ENCODE peak calls at places on chromosomes 1 and 21, in eight cellular contexts. R, L, N, E, P, Z, D and S are unnamed samples.

GRCh38 chr21:44898011-44898493 is 22.6 kb downstream of the ITGB2 start:
- DNase-seq in R (no peak), N (no peak), L (no peak), E (no peak), P (no peak), Z (no peak), D (no peak), S (no peak)

GRCh38 chr21:15875286-15875685 is 145.5 kb downstream of the USP25 start:
- DNase-seq in Z (no peak), E (no peak), R (no peak), D (no peak), P (no peak), N (no peak), L (no peak), S (no peak)

GRCh38 chr1:27138927-27139326 is 16.0 kb downstream of the SLC9A1 start:
- DNase-seq in N (no peak), P (no peak), D (no peak), L (no peak), Z (no peak), E (no peak), R (no peak), S (no peak)

GRCh38 chr1:246769306-246769705 is 45.1 kb downstream of the SCCPDH start:
- DNase-seq in R (no peak), Z (no peak), N (no peak), D (no peak), E (no peak), P (no peak), L (peak; percentile 5), S (no peak)

GRCh38 chr1:171655215-171656116 is 3.0 kb upstream of the MYOC start:
- DNase-seq in P (peak; percentile 78), L (peak; percentile 73), Z (peak; percentile 50), E (no peak), N (no peak), D (peak; percentile 45), R (peak; percentile 65), S (peak; percentile 61)

GRCh38 chr1:77832889-77833288 is 53.4 kb downstream of the MIGA1 start:
- DNase-seq in R (no peak), L (peak; percentile 96), Z (no peak), N (no peak), E (no peak), D (no peak), P (no peak), S (no peak)

GRCh38 chr1:198162091-198162767 is 5.4 kb downstream of the NEK7 start:
- DNase-seq in L (no peak), N (no peak), D (no peak), R (no peak), E (no peak), P (no peak), Z (no peak), S (no peak)

GRCh38 chr1:57788333-57788732 is 364.5 kb upstream of the DAB1 start:
- DNase-seq in P (no peak), D (no peak), E (no peak), Z (no peak), L (peak; percentile 46), N (no peak), R (no peak), S (no peak)

GRCh38 chr1:210790196-210790595 is 343.8 kb downstream of the KCNH1 start:
- DNase-seq in P (no peak), R (no peak), Z (no peak), N (no peak), E (no peak), D (no peak), L (no peak), S (no peak)

GRCh38 chr21:41921089-41921819 is 32.6 kb downstream of the C2CD2 start:
- DNase-seq in Z (no peak), D (no peak), N (no peak), R (no peak), E (peak; percentile 76), P (no peak), L (no peak), S (no peak)

GRCh38 chr1:111786669-111787207 is 31.0 kb downstream of the DDX20 start:
- DNase-seq in E (no peak), N (no peak), L (no peak), D (no peak), R (no peak), Z (no peak), P (no peak), S (no peak)

GRCh38 chr1:228723287-228723686 is 12.0 kb upstream of the RHOU start:
- DNase-seq in P (no peak), N (no peak), L (no peak), Z (no peak), E (no peak), D (no peak), R (no peak), S (no peak)

GRCh38 chr1:112461200-112461871 is 47.4 kb upstream of the WNT2B start:
- DNase-seq in P (no peak), Z (no peak), E (no peak), N (peak; percentile 87), D (no peak), R (no peak), L (no peak), S (no peak)

GRCh38 chr1:147599362-147600118 is 58.2 kb downstream of the BCL9 start:
- DNase-seq in P (peak; percentile 99), E (peak; percentile 94), Z (peak; percentile 98), D (peak; percentile 98), L (peak; percentile 88), N (peak; percentile 80), R (peak; percentile 97), S (peak; percentile 91)

GRCh38 chr1:225152061-225152460 is 222.6 kb downstream of the DNAH14 start:
- DNase-seq in R (no peak), P (no peak), E (no peak), D (no peak), L (no peak), Z (no peak), N (no peak), S (no peak)

GRCh38 chr1:33654267-33654832 is 181.9 kb downstream of the ZSCAN20 start:
- DNase-seq in P (no peak), Z (peak; percentile 18), N (no peak), E (no peak), D (no peak), R (no peak), L (no peak), S (no peak)

GRCh38 chr1:162248854-162249535 is 127.7 kb downstream of the SPATA46 start:
- DNase-seq in Z (no peak), R (no peak), L (peak; percentile 65), E (no peak), P (no peak), N (no peak), D (no peak), S (no peak)

GRCh38 chr1:91846007-91846620 is 39.8 kb downstream of the TGFBR3 start:
- DNase-seq in R (no peak), Z (peak; percentile 48), E (no peak), L (peak; percentile 84), D (peak; percentile 27), N (peak; percentile 66), P (peak; percentile 60), S (no peak)

GRCh38 chr21:38839683-38840286 is 34.1 kb downstream of the ETS2 start:
- DNase-seq in P (no peak), N (peak; percentile 90), Z (no peak), E (no peak), R (no peak), D (no peak), L (peak; percentile 96), S (peak; percentile 66)

GRCh38 chr1:39720094-39720999 is 18.3 kb upstream of the PPIE start:
- DNase-seq in E (no peak), Z (no peak), N (peak; percentile 61), L (peak; percentile 68), R (no peak), P (no peak), D (no peak), S (no peak)

GRCh38 chr1:57380923-57381322 is 42.9 kb downstream of the DAB1 start:
- DNase-seq in Z (no peak), P (no peak), D (no peak), N (no peak), L (no peak), E (no peak), R (no peak), S (no peak)

GRCh38 chr21:32099812-32100416 is 178.9 kb downstream of the MIS18A start:
- DNase-seq in L (no peak), D (no peak), Z (no peak), N (no peak), P (no peak), E (no peak), R (no peak), S (no peak)

GRCh38 chr1:81547261-81547911 is 253.3 kb upstream of the ADGRL2 start:
- DNase-seq in L (no peak), D (no peak), E (no peak), N (no peak), R (no peak), P (no peak), Z (no peak), S (no peak)

GRCh38 chr1:4699724-4700301 is 45.4 kb downstream of the AJAP1 start:
- DNase-seq in N (no peak), L (peak; percentile 20), P (no peak), R (no peak), E (no peak), Z (no peak), D (no peak), S (no peak)

GRCh38 chr1:203166192-203166940 is 9.3 kb downstream of the MYBPH start:
- DNase-seq in E (no peak), N (no peak), D (peak; percentile 68), R (no peak), L (peak; percentile 39), Z (peak; percentile 58), P (no peak), S (no peak)

GRCh38 chr21:39851219-39851618 is 16.0 kb upstream of the PCP4 start:
- DNase-seq in P (no peak), E (no peak), N (no peak), R (no peak), L (no peak), Z (no peak), D (no peak), S (no peak)

GRCh38 chr1:12090326-12090725 is 27.2 kb downstream of the TNFRSF8 start:
- DNase-seq in E (no peak), Z (no peak), L (no peak), N (no peak), D (no peak), R (no peak), P (no peak), S (no peak)

GRCh38 chr1:117466761-117467160 is 99.5 kb downstream of the MAN1A2 start:
- DNase-seq in Z (no peak), N (no peak), R (no peak), L (peak; percentile 30), D (no peak), P (no peak), E (no peak), S (no peak)

GRCh38 chr1:206048582-206048981 is 4.4 kb upstream of the RHEX start:
- DNase-seq in D (peak; percentile 76), N (no peak), R (no peak), L (no peak), Z (peak; percentile 94), P (no peak), E (no peak), S (no peak)